ENCODE peak calls at places on chromosomes 13 and 19, in six cellular contexts. H, G, T, K, P and X are unnamed samples.

GRCh38 chr13:80946008-80946802 is 605.3 kb upstream of the SPRY2 start:
- DNase-seq in H (no peak), G (no peak), T (no peak), K (no peak), P (no peak), X (no peak)

GRCh38 chr13:26589754-26590153 is 32.3 kb downstream of the WASF3 start:
- DNase-seq in H (no peak), G (no peak), T (no peak), K (no peak), P (no peak), X (no peak)

GRCh38 chr19:29696045-29696682 is 18.9 kb downstream of the C19orf12 start:
- DNase-seq in H (no peak), G (no peak), T (no peak), K (no peak), P (no peak), X (no peak)

GRCh38 chr13:86877449-86877848 is 793.7 kb upstream of the SLITRK5 start:
- DNase-seq in H (no peak), G (no peak), T (no peak), K (no peak), P (no peak), X (no peak)

GRCh38 chr13:96817336-96817941 is 176.8 kb downstream of the OXGR1 start:
- DNase-seq in H (peak), G (peak), T (no peak), K (no peak), P (peak), X (no peak)

GRCh38 chr19:51195616-51196015 is 29.3 kb upstream of the CD33 start:
- DNase-seq in H (no peak), G (no peak), T (no peak), K (no peak), P (no peak), X (no peak)

GRCh38 chr13:29582171-29582570 is 13.3 kb downstream of the SLC7A1 start:
- DNase-seq in H (no peak), G (no peak), T (peak), K (no peak), P (no peak), X (no peak)

GRCh38 chr13:114212096-114212495 is 22.6 kb upstream of the CDC16 start:
- DNase-seq in H (no peak), G (no peak), T (no peak), K (no peak), P (no peak), X (no peak)

GRCh38 chr13:67736646-67737420 is 506.7 kb upstream of the PCDH9 start:
- DNase-seq in H (peak), G (peak), T (no peak), K (no peak), P (no peak), X (peak)

DNA sequence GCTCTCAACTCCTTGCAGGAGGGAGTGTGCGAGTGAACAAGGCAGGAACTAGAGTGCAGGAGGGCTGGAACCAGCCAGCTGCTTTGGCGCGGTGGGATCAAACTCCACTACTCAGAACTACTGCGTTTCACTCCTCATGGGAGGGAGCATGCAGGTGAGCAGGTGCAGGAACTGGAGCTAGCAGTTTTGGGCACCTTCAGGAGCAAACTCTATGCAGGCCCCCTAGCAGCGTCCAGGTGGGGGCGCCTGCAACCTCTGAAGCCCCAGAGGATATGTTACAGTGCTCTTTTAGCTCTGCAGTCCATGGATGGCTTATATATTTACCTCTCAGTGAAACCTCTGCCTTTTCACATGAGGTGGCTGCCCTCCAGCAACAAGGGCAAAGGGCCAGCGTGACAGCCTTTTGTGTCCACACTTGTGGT is 1303.4 kb downstream of the PCDH9 start:
- DNase-seq in H (no peak), G (peak), T (no peak), K (peak), P (peak), X (peak)
- TF ChIP-seq JUND in H (no peak), G (no peak), T (no peak), K (no peak), P (no peak), X (no peak)

DNA sequence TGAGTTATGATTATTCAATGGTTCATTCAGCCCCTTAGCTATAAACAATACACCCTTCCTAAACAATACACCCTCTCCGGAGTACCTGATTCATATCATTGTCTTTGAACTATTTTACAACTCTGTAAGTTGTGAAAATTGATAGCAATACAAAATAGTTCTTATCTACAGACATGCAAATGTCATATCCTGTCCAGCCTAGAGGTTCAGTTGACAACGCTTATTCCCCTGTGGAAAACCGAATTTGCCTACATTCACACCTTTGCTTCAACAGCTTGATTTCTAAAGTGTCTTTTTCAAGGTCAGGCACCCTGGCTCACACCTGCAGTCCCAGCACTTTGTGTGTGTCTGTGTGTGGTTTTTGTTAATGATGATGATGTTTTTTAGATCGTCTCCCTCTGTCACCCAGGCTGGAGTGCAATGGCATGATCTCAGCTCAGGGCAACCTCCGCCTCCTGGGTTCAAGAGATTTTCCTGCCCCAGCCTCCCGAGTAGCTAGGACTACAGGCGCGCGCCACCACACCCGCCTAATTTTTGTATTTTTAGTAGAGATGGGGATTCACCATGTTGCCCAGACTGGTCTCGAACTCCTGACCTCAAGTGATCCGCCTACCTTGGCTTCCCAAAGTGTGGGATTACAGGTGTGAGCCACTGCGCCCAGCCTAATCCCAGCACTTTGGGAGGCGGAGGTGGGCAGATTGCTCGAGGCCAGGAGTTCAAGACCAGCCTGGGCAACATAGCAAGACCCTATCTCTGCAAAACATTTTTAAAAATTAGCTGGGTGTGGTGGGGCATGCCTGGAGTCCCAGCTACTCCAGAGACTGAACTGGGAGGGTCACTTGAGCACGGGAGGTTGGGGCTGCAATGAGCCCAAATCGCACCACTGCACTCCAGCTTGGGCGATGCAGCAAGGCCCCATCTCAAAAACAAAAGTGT is 9.6 kb downstream of the C19orf53 start:
- DNase-seq in H (no peak), G (no peak), T (no peak), K (no peak), P (no peak), X (no peak)
- TF ChIP-seq JUND in H (no peak), G (no peak), T (no peak), K (no peak), P (no peak), X (no peak)

DNA sequence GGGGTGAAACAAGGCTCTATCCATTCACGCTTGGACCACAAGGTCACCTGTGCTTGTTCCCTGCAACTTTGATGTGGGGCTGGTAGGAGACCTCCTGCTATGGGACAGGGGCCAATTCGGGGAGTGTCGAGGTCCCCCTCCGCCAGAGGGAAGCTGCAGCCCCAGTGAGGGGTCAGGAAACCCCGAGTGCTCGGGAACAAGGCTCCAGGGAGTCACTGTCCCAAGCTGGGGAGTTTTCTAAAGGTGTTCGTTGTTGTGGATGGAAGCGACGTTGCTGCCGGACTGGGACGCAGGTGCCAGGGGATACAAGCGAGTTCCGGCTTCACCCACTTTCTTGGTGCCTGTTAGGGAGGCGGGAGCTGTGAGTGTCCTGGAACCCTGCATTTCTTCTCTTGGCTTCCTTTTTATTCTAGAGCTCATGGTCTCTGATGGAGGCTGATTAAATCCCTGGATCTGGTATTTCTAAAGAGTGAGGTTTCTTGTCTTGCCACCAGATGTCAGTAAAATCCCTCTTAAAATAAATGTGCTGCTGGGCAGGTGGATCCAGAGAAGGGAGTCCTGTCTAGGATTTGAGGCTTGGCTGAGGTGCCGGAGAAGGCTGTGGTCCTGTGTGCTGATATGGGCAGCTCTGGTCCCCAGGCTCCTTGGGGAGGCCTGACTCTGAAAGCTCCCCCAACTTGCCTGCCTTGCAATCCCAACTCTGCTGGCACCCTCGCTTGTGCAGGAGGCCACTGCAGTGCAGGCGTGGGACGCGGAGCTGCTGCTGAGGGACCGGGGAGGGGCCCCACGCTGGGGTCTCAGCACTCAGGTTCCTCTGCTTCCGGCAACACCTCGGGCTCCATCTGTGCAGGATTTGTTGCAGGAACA is 153.9 kb downstream of the TEX29 start:
- DNase-seq in H (peak), G (peak), T (peak), K (peak), P (peak), X (peak)
- TF ChIP-seq JUND in H (no peak), G (no peak), T (no peak), K (no peak), P (no peak), X (no peak)

GRCh38 chr13:50126378-50127016 is 111.3 kb downstream of the KCNRG start:
- DNase-seq in H (no peak), G (peak), T (no peak), K (no peak), P (no peak), X (no peak)
- TF ChIP-seq JUND in H (no peak), G (no peak), T (no peak), K (no peak), P (no peak), X (no peak)

GRCh38 chr13:100608906-100609305 is 20.3 kb upstream of the GGACT start:
- DNase-seq in H (no peak), G (no peak), T (peak), K (no peak), P (no peak), X (no peak)
- TF ChIP-seq JUND in H (no peak), G (no peak), T (peak), K (no peak), P (no peak), X (no peak)

GRCh38 chr19:704447-704741 is 4.3 kb upstream of the PALM start:
- DNase-seq in H (no peak), G (no peak), T (no peak), K (no peak), P (no peak), X (no peak)

GRCh38 chr19:708154-709141 is at the start of gene PALM:
- DNase-seq in H (peak), G (peak), T (peak), K (peak), P (no peak), X (peak)

GRCh38 chr19:709196-709964 is 645 bp downstream of the PALM start:
- DNase-seq in H (peak), G (no peak), T (no peak), K (peak), P (no peak), X (no peak)

GRCh38 chr19:703329-703650 is 5.4 kb upstream of the PALM start:
- DNase-seq in H (no peak), G (no peak), T (no peak), K (no peak), P (no peak), X (no peak)

DNA sequence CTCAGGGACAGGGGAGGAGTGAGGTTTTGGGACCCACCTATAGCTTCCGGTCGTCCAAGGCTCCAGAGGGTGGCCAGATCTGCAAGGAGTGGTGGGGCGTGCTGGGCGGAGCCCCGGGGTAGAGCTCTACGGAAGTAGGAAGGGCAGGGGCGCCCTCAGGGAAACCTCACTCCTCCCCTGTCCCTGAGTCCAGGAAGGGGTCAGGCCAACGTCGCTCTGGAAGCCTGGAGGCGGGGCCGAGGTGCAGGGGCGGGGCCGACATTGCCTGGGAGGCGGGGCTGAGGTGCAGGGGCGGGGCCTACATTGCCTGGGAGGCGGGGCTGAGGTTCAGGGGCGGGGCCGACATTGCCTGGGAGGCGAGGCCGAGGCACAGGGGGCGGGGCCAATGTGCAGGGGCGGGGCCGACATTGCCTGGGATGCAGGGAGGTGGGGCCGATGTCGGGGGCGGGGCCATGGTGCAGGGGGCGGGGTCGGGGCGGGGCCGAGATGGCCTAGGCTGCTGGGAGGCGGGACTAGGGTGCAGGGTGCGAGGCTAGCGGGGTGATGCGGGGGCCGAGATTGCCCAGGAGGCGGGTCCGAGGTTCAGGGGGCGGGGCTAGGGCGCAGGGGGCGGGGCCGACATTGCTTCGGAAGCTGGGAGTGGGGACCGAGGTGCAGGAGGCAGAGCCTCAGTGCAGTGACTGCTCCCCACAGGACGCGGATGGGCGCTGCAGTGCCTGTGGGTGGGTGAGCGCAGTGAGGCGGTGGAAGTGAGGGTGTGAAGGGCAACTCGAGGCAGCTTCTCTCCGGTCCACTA is 4.9 kb upstream of the PALM start:
- DNase-seq in H (peak), G (peak), T (peak), K (peak), P (peak), X (peak)
- TF ChIP-seq JUND in H (no peak), G (peak), T (peak), K (no peak), P (no peak), X (no peak)

GRCh38 chr19:6828306-6828697 is 55.8 kb downstream of the VAV1 start:
- DNase-seq in H (no peak), G (no peak), T (peak), K (no peak), P (peak), X (peak)
- TF ChIP-seq JUND in H (no peak), G (no peak), T (no peak), K (no peak), P (peak), X (no peak)

GRCh38 chr13:51783432-51784094 is 20.4 kb downstream of the DHRS12 start:
- DNase-seq in H (no peak), G (no peak), T (no peak), K (no peak), P (no peak), X (no peak)
- TF ChIP-seq JUND in H (no peak), G (no peak), T (no peak), K (no peak), P (no peak), X (no peak)

GRCh38 chr13:100512422-100512821 is 76.2 kb downstream of the GGACT start:
- DNase-seq in H (no peak), G (no peak), T (no peak), K (no peak), P (peak), X (no peak)

GRCh38 chr13:100508996-100509395 is 79.6 kb downstream of the GGACT start:
- DNase-seq in H (no peak), G (no peak), T (no peak), K (no peak), P (no peak), X (no peak)

GRCh38 chr13:100508391-100508790 is 80.2 kb downstream of the GGACT start:
- DNase-seq in H (no peak), G (no peak), T (no peak), K (no peak), P (no peak), X (no peak)

GRCh38 chr13:100511422-100511821 is 77.2 kb downstream of the GGACT start:
- DNase-seq in H (no peak), G (no peak), T (no peak), K (no peak), P (no peak), X (no peak)

DNA sequence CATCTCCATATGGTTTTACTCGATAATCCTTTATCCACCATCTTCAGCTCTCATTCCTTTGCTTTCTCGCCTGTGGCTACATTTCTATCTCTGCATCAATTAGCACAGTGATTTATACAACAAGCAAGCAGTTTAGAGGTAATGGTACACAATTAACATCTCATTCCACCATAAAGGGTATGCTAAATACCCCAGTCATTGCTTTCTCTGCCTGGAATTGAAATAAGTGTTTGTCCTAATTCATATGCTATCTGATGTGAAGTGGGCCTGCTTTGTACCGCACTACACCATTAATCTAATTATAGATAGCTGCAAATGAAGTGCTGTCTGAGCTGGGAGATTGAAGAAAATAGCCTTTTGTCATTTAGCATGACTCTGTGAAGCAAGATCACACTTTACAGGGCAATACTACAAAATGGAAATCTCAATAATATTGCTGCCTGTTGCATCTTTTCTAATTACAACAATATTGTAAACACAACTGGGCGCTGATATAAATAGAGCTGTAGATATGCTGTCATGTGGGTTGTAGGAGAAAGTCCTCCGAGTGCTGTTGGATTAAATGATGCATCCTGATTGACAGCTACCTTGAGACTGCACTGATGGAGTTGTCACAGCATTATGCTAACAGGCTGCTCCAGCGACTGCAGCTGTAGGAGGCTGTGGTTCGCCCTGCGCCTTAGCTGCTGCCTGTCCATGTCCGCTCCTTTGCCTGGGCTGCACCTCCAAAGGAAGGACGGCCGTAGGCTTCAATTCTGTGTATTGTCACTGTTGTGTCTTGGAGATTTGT is 78.2 kb downstream of the GGACT start:
- DNase-seq in H (peak), G (no peak), T (no peak), K (no peak), P (no peak), X (no peak)
- TF ChIP-seq JUND in H (no peak), G (no peak), T (no peak), K (no peak), P (no peak), X (no peak)